ENCODE peak calls at places on chromosomes 3 and 15, in four cellular contexts. J is HCT116, W is right lobe of liver, X is gastrocnemius medialis. L is an unnamed sample.

GRCh38 chr3:126523745-126524428 is at the start of gene CHST13:
- ATAC-seq in J (peak), W (peak), X (peak), L (peak)

GRCh38 chr15:64379216-64379960 is 1.9 kb downstream of the PCLAF start:
- ATAC-seq in X (no peak), J (no peak), W (no peak), L (no peak)

GRCh38 chr15:75033809-75034208 is 10.4 kb downstream of the PPCDC start:
- ATAC-seq in J (no peak), X (no peak), W (no peak), L (no peak)

GRCh38 chr3:129552287-129553050 is 9.5 kb downstream of the H1-8 start:
- ATAC-seq in W (no peak), X (peak), J (peak), L (no peak)

GRCh38 chr3:68997887-68998286 is 15.6 kb downstream of the EOGT start:
- ATAC-seq in X (no peak), W (no peak), J (no peak), L (no peak)

GRCh38 chr3:72591522-72592421 is 256.5 kb downstream of the SHQ1 start:
- ATAC-seq in W (no peak), J (peak), X (no peak), L (peak)

GRCh38 chr3:1752205-1752604 is 346.5 kb upstream of the CNTN4 start:
- ATAC-seq in J (no peak), X (no peak), W (no peak), L (no peak)

GRCh38 chr15:36594556-36595090 is 15.2 kb downstream of the CDIN1 start:
- ATAC-seq in W (no peak), J (no peak), X (no peak), L (no peak)

GRCh38 chr3:72957303-72957702 is 39.3 kb upstream of the PPP4R2 start:
- ATAC-seq in J (no peak), X (no peak), W (peak), L (no peak)

GRCh38 chr3:52323526-52324295 is 7.6 kb downstream of the DNAH1 start:
- ATAC-seq in X (no peak), W (peak), J (no peak), L (no peak)

GRCh38 chr15:83092309-83092976 is 15.0 kb upstream of the TM6SF1 start:
- ATAC-seq in X (peak), J (no peak), W (peak), L (peak)

GRCh38 chr3:63631670-63632069 is 20.8 kb upstream of the SNTN start:
- ATAC-seq in X (no peak), J (no peak), W (no peak), L (no peak)

GRCh38 chr3:37254316-37254715 is 79.9 kb upstream of the LRRFIP2 start:
- ATAC-seq in W (no peak), J (no peak), X (no peak), L (no peak)

GRCh38 chr15:80780416-80781221 is 1.4 kb downstream of the CEMIP start:
- ATAC-seq in W (no peak), X (no peak), J (no peak), L (no peak)

GRCh38 chr15:80785335-80785734 is 6.2 kb downstream of the CEMIP start:
- ATAC-seq in J (no peak), W (no peak), X (no peak), L (no peak)

GRCh38 chr15:80779658-80780415 is 667 bp downstream of the CEMIP start:
- ATAC-seq in X (no peak), J (no peak), W (peak), L (no peak)

GRCh38 chr15:80785811-80786354 is 6.7 kb downstream of the CEMIP start:
- ATAC-seq in W (no peak), J (no peak), X (no peak), L (no peak)

DNA sequence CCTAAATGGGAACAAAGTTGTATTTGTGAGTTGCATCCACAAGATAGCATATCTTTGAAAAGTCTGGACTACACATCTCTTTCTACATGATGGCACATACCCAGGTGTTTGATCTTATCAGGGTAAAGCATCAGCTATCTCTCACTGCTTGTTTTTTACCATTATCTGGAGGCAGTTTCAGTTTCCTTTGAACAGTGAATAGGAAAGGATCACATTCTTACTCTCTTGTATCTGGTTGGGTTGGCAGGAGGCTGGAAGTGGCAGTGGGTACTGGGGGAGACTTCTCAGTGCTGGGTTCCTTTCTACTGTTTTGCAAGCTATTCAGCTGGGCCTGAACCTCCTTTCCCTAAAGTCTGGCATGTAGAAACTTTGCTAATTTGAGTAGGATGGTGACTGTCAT is 4.1 kb downstream of the CEMIP start:
- ATAC-seq in X (no peak), J (no peak), W (no peak), L (no peak)
- H3K4me3 ChIP-seq in X (no peak), J (no peak), W (no peak), L (no peak)

GRCh38 chr15:78242128-78242527 is 7.8 kb upstream of the ACSBG1 start:
- ATAC-seq in X (no peak), J (peak), W (peak), L (no peak)

GRCh38 chr15:78243491-78243941 is 9.2 kb upstream of the ACSBG1 start:
- ATAC-seq in X (no peak), W (no peak), J (no peak), L (no peak)

GRCh38 chr15:78239811-78240210 is 5.4 kb upstream of the ACSBG1 start:
- ATAC-seq in J (no peak), W (no peak), X (no peak), L (no peak)

GRCh38 chr15:78243076-78243475 is 8.7 kb upstream of the ACSBG1 start:
- ATAC-seq in J (no peak), X (no peak), W (no peak), L (no peak)

DNA sequence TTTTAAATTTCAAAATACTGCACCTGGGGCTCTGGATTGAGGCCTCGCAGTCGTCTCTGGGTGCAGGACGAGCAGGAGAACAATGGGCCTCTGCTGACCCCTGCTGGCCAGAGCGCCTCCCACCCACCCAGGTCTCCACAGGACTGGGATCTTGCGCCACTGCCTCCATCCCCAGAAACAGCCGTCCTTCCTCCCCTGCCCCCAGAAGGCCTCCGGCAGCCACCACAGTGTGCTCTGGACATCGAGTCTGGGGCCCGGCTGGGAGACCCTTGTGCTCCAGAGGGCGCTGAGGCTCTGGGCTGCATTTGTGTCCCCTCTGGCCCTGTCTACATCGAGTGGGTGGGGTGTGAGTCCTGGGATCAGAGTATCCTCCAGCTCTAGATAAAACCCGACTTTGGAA is 6.7 kb upstream of the ACSBG1 start:
- ATAC-seq in W (peak), J (peak), X (peak), L (peak)
- TF ChIP-seq POLR2A in W (no peak), J (no peak), X (no peak), L (no peak)

GRCh38 chr3:188342991-188343732 is 189.2 kb downstream of the LPP start:
- ATAC-seq in W (no peak), X (no peak), J (no peak), L (no peak)
- H3K27ac ChIP-seq in W (no peak), X (peak), J (no peak), L (peak)

GRCh38 chr15:31474059-31474868 is 147.6 kb downstream of the KLF13 start:
- ATAC-seq in W (no peak), J (no peak), X (no peak), L (no peak)

GRCh38 chr15:31473384-31474058 is 146.9 kb downstream of the KLF13 start:
- ATAC-seq in J (no peak), X (no peak), W (no peak), L (no peak)

GRCh38 chr15:31471731-31472430 is 145.2 kb downstream of the KLF13 start:
- ATAC-seq in X (peak), W (no peak), J (no peak), L (peak)

GRCh38 chr15:31470756-31471155 is 144.1 kb downstream of the KLF13 start:
- ATAC-seq in W (no peak), J (no peak), X (no peak), L (no peak)

DNA sequence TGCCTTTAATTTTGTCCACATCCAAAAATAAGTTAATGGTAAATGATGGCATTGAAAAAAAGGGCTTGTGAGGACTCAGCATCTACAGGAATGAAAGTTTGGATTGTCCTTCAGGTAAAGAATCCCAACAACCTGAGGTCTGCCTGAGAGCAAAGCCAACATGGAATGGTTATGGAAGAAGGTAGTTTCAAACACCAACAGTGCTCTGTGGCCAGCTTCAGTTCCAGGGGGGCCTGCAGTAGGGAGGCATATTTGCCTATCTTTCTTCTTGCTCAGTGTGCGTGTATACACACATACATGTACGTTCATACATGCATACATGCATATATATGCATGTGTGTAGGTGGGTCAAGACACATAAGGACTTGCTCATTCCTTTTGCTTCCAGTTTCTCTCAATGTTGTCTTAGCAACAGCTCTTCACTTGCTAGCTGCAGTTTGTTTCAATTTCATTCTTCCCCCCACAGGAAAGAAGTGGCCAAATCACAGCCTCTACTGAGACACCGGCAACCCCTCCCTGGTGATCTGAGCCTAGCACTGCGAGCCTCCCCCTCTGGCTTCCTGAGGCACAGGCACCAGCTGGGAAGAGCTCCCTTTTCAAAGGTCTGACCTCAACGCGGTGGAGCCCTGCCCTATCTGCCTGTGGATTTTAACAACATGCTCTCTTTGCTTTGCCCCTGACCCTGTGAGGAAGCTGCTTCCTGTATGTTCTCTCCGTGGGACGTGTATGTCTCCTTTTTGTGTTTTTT is 146.2 kb downstream of the KLF13 start:
- ATAC-seq in X (no peak), J (no peak), W (peak), L (peak)
- H3K4me3 ChIP-seq in X (no peak), J (no peak), W (no peak), L (no peak)

GRCh38 chr3:130850044-130850797 is 43.7 kb upstream of the ATP2C1 start:
- ATAC-seq in J (no peak), W (peak), X (peak), L (peak)
- TF ChIP-seq POLR2A in J (no peak), W (no peak), X (peak), L (no peak)

GRCh38 chr15:44726568-44727461 is 9.5 kb upstream of the TRIM69 start:
- ATAC-seq in J (peak), W (peak), X (peak), L (peak)
- H3K27ac ChIP-seq in J (peak), W (peak), X (peak), L (peak)

GRCh38 chr15:96353378-96353930 is 23.0 kb downstream of the NR2F2 start:
- ATAC-seq in J (no peak), W (no peak), X (no peak), L (no peak)
- H3K4me3 ChIP-seq in J (no peak), W (no peak), X (peak), L (peak)